ENCODE peak calls at places on chromosomes 6 and 20, in four cellular contexts. Z, E, R and Y are unnamed samples.

GRCh38 chr6:16759181-16759645 is 2.0 kb downstream of the ATXN1 start:
- DNase-seq in Z (no peak), E (no peak), R (no peak), Y (no peak)

GRCh38 chr20:52493177-52493711 is 301.7 kb upstream of the ZFP64 start:
- DNase-seq in Z (peak; percentile 80), E (no peak), R (no peak), Y (no peak)

GRCh38 chr6:127191716-127192115 is 73.2 kb downstream of the RSPO3 start:
- DNase-seq in Z (no peak), E (no peak), R (no peak), Y (no peak)

GRCh38 chr6:48986803-48987202 is 476.2 kb downstream of the MMUT start:
- DNase-seq in Z (no peak), E (no peak), R (no peak), Y (no peak)

GRCh38 chr6:42173101-42173500 is at the start of gene GUCA1A:
- DNase-seq in Z (no peak), E (no peak), R (no peak), Y (no peak)

GRCh38 chr6:7671076-7671475 is 54.8 kb upstream of the BMP6 start:
- DNase-seq in Z (peak; percentile 24), E (no peak), R (no peak), Y (no peak)

GRCh38 chr20:43849496-43850197 is 65.0 kb upstream of the TOX2 start:
- DNase-seq in Z (no peak), E (no peak), R (no peak), Y (no peak)

GRCh38 chr20:35907017-35907685 is 47.2 kb downstream of the SCAND1 start:
- DNase-seq in Z (no peak), E (peak; percentile 32), R (no peak), Y (no peak)

GRCh38 chr6:163432300-163432699 is 17.8 kb downstream of the QKI start:
- DNase-seq in Z (no peak), E (no peak), R (no peak), Y (no peak)

GRCh38 chr20:33337531-33338165 is 54.6 kb downstream of the BPIFB1 start:
- DNase-seq in Z (no peak), E (no peak), R (no peak), Y (no peak)

GRCh38 chr20:8855315-8855714 is 213.6 kb upstream of the PLCB4 start:
- DNase-seq in Z (no peak), E (no peak), R (no peak), Y (no peak)

GRCh38 chr6:41958022-41958856 is 16.6 kb upstream of the CCND3 start:
- DNase-seq in Z (no peak), E (no peak), R (no peak), Y (no peak)

GRCh38 chr20:20554951-20555350 is 157.5 kb downstream of the RALGAPA2 start:
- DNase-seq in Z (no peak), E (no peak), R (no peak), Y (no peak)

GRCh38 chr6:107977283-107977682 is 19.3 kb upstream of the SEC63 start:
- DNase-seq in Z (peak; percentile 67), E (no peak), R (no peak), Y (no peak)

DNA sequence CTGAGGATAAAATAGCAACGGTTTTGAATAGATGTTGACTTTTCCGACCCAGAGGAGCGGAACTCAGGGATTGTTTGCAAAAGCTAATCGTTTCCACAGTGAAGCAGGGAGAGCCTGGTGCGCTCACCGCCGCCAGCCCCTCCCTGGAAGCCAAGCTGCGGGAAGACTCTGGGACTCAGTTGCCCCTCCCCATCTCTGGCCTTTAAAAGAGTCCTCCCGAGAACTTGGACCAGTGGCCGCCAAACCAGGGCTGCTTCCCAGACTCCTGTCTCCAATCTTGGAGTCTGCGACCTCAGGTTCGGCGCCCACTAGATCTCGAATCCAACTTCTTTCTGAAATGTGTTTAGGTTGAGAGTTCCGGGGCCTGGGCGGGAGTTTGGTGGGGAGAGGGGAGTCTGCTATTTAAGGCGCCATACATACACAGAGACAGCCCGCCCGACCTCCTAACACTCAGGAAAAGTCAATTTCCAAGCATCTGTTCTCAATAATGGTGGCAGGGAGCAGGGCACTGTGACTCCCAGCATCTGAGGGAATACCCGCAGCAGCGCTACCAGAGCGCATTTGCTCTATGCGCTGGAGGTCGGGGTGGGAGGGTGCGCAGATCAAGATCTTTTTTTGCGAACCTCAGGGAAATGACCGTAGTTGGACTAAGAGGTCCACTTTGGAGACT is 812 bp upstream of the GRIK2 start:
- DNase-seq in Z (peak; percentile 9), E (no peak), R (no peak), Y (no peak)
- TF ChIP-seq EZH2 in Z (no peak), E (no peak), R (no peak), Y (no peak)

GRCh38 chr6:168359794-168360193 is 40.2 kb upstream of the DACT2 start:
- DNase-seq in Z (no peak), E (no peak), R (no peak), Y (no peak)

GRCh38 chr6:168353041-168353440 is 33.5 kb upstream of the DACT2 start:
- DNase-seq in Z (no peak), E (no peak), R (no peak), Y (no peak)

GRCh38 chr6:168361766-168362165 is 42.2 kb upstream of the DACT2 start:
- DNase-seq in Z (no peak), E (no peak), R (no peak), Y (no peak)

GRCh38 chr6:168354338-168354737 is 34.8 kb upstream of the DACT2 start:
- DNase-seq in Z (no peak), E (no peak), R (no peak), Y (no peak)

GRCh38 chr6:168355716-168356522 is 36.3 kb upstream of the DACT2 start:
- DNase-seq in Z (peak; percentile 84), E (peak; percentile 83), R (peak; percentile 10), Y (no peak)
- H3K4me3 ChIP-seq in Z (no peak overlapping the region), E (no peak overlapping the region), R (no peak overlapping the region), Y (no peak overlapping the region)

DNA sequence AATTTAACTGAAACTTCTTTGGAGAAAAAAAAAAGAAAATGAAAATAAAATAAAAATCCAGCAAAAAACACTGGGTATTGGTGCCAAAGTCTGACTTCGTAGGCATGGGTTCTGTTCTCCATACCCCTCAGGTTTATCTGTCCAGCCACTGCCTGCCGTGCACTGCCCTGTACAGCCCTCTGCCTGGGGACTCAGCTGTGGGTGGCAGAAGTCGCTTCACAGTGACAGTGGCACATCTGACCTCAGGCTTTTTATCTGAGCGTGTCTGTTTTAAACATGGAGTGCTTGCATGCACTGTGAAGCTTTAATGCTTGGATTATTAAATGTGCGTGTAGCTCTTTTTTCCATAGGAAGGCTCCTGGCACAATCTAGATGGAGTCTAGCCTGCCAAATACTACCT is 375.4 kb downstream of the UTRN start:
- DNase-seq in Z (no peak), E (no peak), R (no peak), Y (no peak)
- H3K27ac ChIP-seq in Z (no peak overlapping the region), E (no peak overlapping the region), R (no peak overlapping the region), Y (peak overlapping the region; percentile 85)

GRCh38 chr6:40844241-40844640 is 194.8 kb downstream of the UNC5CL start:
- DNase-seq in Z (peak; percentile 76), E (no peak), R (no peak), Y (peak; percentile 37)

GRCh38 chr6:40841721-40842120 is 197.3 kb downstream of the UNC5CL start:
- DNase-seq in Z (no peak), E (no peak), R (no peak), Y (no peak)

GRCh38 chr6:40848868-40849524 is 190.0 kb downstream of the UNC5CL start:
- DNase-seq in Z (no peak), E (no peak), R (no peak), Y (no peak)

GRCh38 chr6:40848038-40848437 is 191.0 kb downstream of the UNC5CL start:
- DNase-seq in Z (no peak), E (no peak), R (no peak), Y (no peak)

GRCh38 chr6:40845588-40845987 is 193.4 kb downstream of the UNC5CL start:
- DNase-seq in Z (peak; percentile 71), E (peak; percentile 48), R (peak; percentile 31), Y (no peak)
- TF ChIP-seq EZH2 in Z (no peak), E (no peak), R (no peak), Y (no peak)

DNA sequence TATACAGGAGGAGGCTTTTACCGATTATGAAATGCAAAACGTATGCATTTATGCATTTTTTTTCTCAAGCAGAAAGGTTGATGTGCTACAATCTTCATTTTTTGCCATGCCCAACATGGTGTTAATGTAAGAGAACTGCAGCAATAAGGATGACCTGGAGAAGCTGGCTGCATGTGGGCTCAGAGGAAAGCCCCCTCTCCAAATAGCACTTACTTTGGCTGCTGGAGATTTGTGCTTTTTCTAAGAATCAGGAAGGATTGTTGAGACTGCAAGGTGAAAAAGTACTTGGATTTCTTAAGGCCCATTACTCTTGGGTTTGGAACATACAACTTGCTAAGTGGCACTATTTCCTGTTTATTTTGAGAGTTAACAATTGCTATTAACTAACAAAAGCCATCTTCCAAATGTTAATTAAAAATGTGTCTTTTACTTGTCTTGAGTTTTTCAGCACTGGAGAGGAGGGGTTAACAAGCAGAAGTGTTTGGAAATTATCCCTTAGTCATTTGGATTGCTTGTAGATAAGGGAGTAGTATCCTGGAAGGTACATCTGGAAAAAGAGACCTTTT is 5.6 kb downstream of the SOX4 start:
- DNase-seq in Z (no peak), E (no peak), R (no peak), Y (no peak)
- H3K4me3 ChIP-seq in Z (no peak overlapping the region), E (no peak overlapping the region), R (no peak overlapping the region), Y (peak overlapping the region; percentile 83)